ENCODE peak calls at places on chromosomes 7 and 10, in ten cellular contexts. Y, E, L, W, Z, A, U, D, B and N are unnamed samples.

GRCh38 chr10:4059471-4060138 is 274.6 kb upstream of the KLF6 start:
- DNase-seq in Y (no peak), E (no peak), L (no peak), W (no peak), Z (no peak), A (no peak), U (no peak), D (peak; percentile 68), B (no peak), N (no peak)

GRCh38 chr7:115499966-115500365 is 530.6 kb downstream of the TFEC start:
- DNase-seq in Y (no peak), E (no peak), L (no peak), W (no peak), Z (no peak), A (no peak), U (no peak), D (no peak), B (no peak), N (no peak)

GRCh38 chr10:61452655-61453641 is at the start of gene TMEM26:
- DNase-seq in Y (peak; percentile 81), E (peak; percentile 41), L (peak; percentile 13), W (peak; percentile 77), Z (no peak), A (no peak), U (peak; percentile 11), D (no peak), B (no peak), N (peak; percentile 7)

GRCh38 chr10:35259769-35260397 is 76.4 kb upstream of the CCNY start:
- DNase-seq in Y (no peak), E (no peak), L (peak; percentile 95), W (no peak), Z (no peak), A (no peak), U (no peak), D (no peak), B (no peak), N (peak; percentile 58)

GRCh38 chr10:22656056-22656455 is 58.3 kb downstream of the PIP4K2A start:
- DNase-seq in Y (no peak), E (no peak), L (no peak), W (no peak), Z (no peak), A (no peak), U (no peak), D (no peak), B (no peak), N (no peak)

GRCh38 chr7:105016083-105017075 is 2.4 kb downstream of the KMT2E start:
- DNase-seq in Y (no peak), E (no peak), L (peak; percentile 30), W (no peak), Z (no peak), A (no peak), U (no peak), D (no peak), B (no peak), N (peak; percentile 53)

GRCh38 chr7:19853261-19853832 is 79.9 kb upstream of the TMEM196 start:
- DNase-seq in Y (no peak), E (no peak), L (peak; percentile 22), W (no peak), Z (no peak), A (no peak), U (no peak), D (no peak), B (no peak), N (no peak)

GRCh38 chr7:50359995-50360925 is 55.7 kb downstream of the IKZF1 start:
- DNase-seq in Y (no peak), E (no peak), L (peak; percentile 10), W (no peak), Z (no peak), A (peak; percentile 77), U (no peak), D (peak; percentile 94), B (no peak), N (no peak)

GRCh38 chr10:110392121-110392859 is 87.6 kb upstream of the SMNDC1 start:
- DNase-seq in Y (no peak), E (no peak), L (no peak), W (no peak), Z (no peak), A (no peak), U (no peak), D (no peak), B (no peak), N (no peak)

GRCh38 chr10:100972904-100973535 is 3.7 kb downstream of the SEMA4G start:
- DNase-seq in Y (no peak), E (peak; percentile 13), L (no peak), W (no peak), Z (no peak), A (no peak), U (no peak), D (no peak), B (no peak), N (no peak)

GRCh38 chr7:73622909-73623797 is 1.2 kb downstream of the MLXIPL start:
- DNase-seq in Y (peak; percentile 37), E (no peak), L (no peak), W (peak; percentile 95), Z (peak; percentile 76), A (no peak), U (no peak), D (no peak), B (no peak), N (no peak)

GRCh38 chr10:129614341-129614740 is 147.3 kb downstream of the MGMT start:
- DNase-seq in Y (no peak), E (no peak), L (no peak), W (no peak), Z (no peak), A (no peak), U (no peak), D (no peak), B (no peak), N (no peak)

GRCh38 chr10:77715081-77715480 is 77.5 kb upstream of the KCNMA1 start:
- DNase-seq in Y (no peak), E (no peak), L (no peak), W (no peak), Z (no peak), A (no peak), U (no peak), D (no peak), B (no peak), N (peak; percentile 55)

GRCh38 chr10:14397069-14397468 is 66.3 kb upstream of the FRMD4A start:
- DNase-seq in Y (peak; percentile 45), E (peak; percentile 77), L (peak; percentile 92), W (peak; percentile 45), Z (peak; percentile 77), A (no peak), U (no peak), D (no peak), B (no peak), N (no peak)

DNA sequence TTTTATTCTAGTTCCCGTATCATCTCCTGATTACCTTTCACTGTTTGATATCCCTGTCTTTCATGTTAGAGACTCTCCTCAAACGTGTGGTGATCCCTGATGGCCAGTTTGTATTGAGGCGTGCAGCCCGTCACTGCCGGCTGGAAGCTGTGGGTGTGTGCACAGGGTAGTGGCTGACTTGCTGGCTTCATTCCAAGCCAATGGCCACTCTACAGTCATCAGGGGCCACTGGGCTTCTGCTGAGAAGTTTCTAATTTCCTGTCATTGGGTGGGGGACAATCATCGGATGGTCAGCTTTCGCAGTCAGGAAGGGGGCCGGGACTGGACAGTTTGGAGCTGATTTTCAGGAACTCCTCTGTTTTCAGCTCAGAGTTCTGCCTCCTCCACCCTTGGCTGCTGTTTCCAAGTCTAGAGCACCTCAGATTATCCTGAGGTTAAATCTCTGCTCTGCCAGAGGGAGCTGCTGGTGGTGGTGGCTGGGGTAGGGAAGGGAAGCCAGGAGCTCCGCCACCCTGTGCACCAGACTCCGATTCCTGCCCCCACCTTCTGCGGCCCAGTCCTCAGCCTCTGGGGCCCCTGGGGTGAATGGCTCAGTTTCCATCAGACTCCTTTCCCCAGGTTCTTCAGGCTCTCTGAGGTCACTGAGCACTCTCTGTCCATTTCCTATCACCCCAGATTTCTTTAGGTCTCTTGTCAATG is 34.9 kb downstream of the BAIAP2L1 start:
- DNase-seq in Y (no peak), E (peak; percentile 77), L (no peak), W (no peak), Z (no peak), A (no peak), U (no peak), D (no peak), B (peak; percentile 74), N (no peak)
- H3K27ac ChIP-seq in Y (peak overlapping the region; percentile 39), E (peak overlapping the region; percentile 38), L (no peak overlapping the region), W (no peak overlapping the region), Z (no peak overlapping the region), A (no peak overlapping the region), U (no peak overlapping the region), D (no peak overlapping the region), B (peak overlapping the region; percentile 81), N (no peak overlapping the region)

GRCh38 chr7:151255390-151255789 is 6.9 kb upstream of the SMARCD3 start:
- DNase-seq in Y (no peak), E (no peak), L (no peak), W (no peak), Z (no peak), A (no peak), U (no peak), D (no peak), B (no peak), N (no peak)

GRCh38 chr7:151254316-151254715 is 5.8 kb upstream of the SMARCD3 start:
- DNase-seq in Y (no peak), E (no peak), L (no peak), W (no peak), Z (no peak), A (no peak), U (no peak), D (peak; percentile 31), B (no peak), N (no peak)

GRCh38 chr7:151252961-151253691 is 4.6 kb upstream of the SMARCD3 start:
- DNase-seq in Y (no peak), E (no peak), L (no peak), W (no peak), Z (no peak), A (no peak), U (no peak), D (peak; percentile 28), B (no peak), N (no peak)

GRCh38 chr7:151256410-151257045 is 8.0 kb upstream of the SMARCD3 start:
- DNase-seq in Y (no peak), E (no peak), L (no peak), W (no peak), Z (no peak), A (no peak), U (no peak), D (peak; percentile 3), B (no peak), N (no peak)

GRCh38 chr7:151254851-151255250 is 6.4 kb upstream of the SMARCD3 start:
- DNase-seq in Y (no peak), E (no peak), L (no peak), W (no peak), Z (no peak), A (no peak), U (no peak), D (no peak), B (no peak), N (no peak)
- H3K27ac ChIP-seq in Y (no peak overlapping the region), E (no peak overlapping the region), L (no peak overlapping the region), W (no peak overlapping the region), Z (no peak overlapping the region), A (no peak overlapping the region), U (no peak overlapping the region), D (no peak overlapping the region), B (no peak overlapping the region), N (no peak overlapping the region)

GRCh38 chr10:59907537-59907917 is 1.2 kb upstream of the CCDC6 start:
- DNase-seq in Y (no peak), E (no peak), L (no peak), W (no peak), Z (no peak), A (no peak), U (no peak), D (no peak), B (no peak), N (no peak)
- H3K27ac ChIP-seq in Y (peak overlapping the region; percentile 97), E (peak overlapping the region; percentile 96), L (peak overlapping the region; percentile 82), W (peak overlapping the region; percentile 99), Z (peak overlapping the region; percentile 93), A (peak overlapping the region; percentile 84), U (peak overlapping the region; percentile 92), D (peak overlapping the region; percentile 77), B (peak overlapping the region; percentile 83), N (peak overlapping the region; percentile 95)

GRCh38 chr10:45580781-45581496 is 91.6 kb downstream of the ZFAND4 start:
- DNase-seq in Y (no peak), E (no peak), L (no peak), W (no peak), Z (no peak), A (no peak), U (no peak), D (peak; percentile 40), B (no peak), N (no peak)
- H3K27ac ChIP-seq in Y (no peak overlapping the region), E (no peak overlapping the region), L (no peak overlapping the region), W (no peak overlapping the region), Z (peak overlapping the region; percentile 40), A (peak overlapping the region; percentile 65), U (peak overlapping the region; percentile 21), D (peak overlapping the region; percentile 77), B (peak overlapping the region; percentile 45), N (no peak overlapping the region)